ENCODE peak calls at places on chromosomes 4 and X, in five cellular contexts. J is DND-41, F is lower leg skin, S is uterus, C is cardiac muscle cell. O is an unnamed sample.

GRCh38 chrX:149505671-149506070 is 565 bp upstream of the IDS start:
- DNase-seq in J (no peak), F (no peak), S (no peak), C (no peak), O (no peak)

GRCh38 chrX:126701380-126701779 is 118.1 kb upstream of the PRR32 start:
- DNase-seq in J (no peak), F (no peak), S (no peak), C (no peak), O (no peak)

GRCh38 chr4:184747034-184747830 is 13.3 kb upstream of the CENPU start:
- DNase-seq in J (no peak), F (no peak), S (peak), C (no peak), O (no peak)

GRCh38 chr4:123974419-123975105 is 578.0 kb downstream of the SPRY1 start:
- DNase-seq in J (no peak), F (no peak), S (no peak), C (no peak), O (no peak)

GRCh38 chrX:101206471-101206870 is 13.1 kb upstream of the DRP2 start:
- DNase-seq in J (no peak), F (no peak), S (no peak), C (peak), O (peak)

GRCh38 chr4:3781193-3781886 is 15.2 kb downstream of the ADRA2C start:
- DNase-seq in J (peak), F (no peak), S (no peak), C (no peak), O (peak)

GRCh38 chrX:129845616-129846190 is 2.0 kb upstream of the ZDHHC9 start:
- DNase-seq in J (no peak), F (no peak), S (no peak), C (no peak), O (no peak)

GRCh38 chrX:78123190-78123589 is 16.3 kb downstream of the TAF9B start:
- DNase-seq in J (no peak), F (no peak), S (no peak), C (no peak), O (no peak)

GRCh38 chrX:3697701-3698279 is 15.7 kb downstream of the PRKX start:
- DNase-seq in J (no peak), F (peak), S (no peak), C (peak), O (no peak)

GRCh38 chr4:168496834-168497233 is at the start of gene PALLD:
- DNase-seq in J (no peak), F (no peak), S (no peak), C (peak), O (no peak)

GRCh38 chr4:56656346-56656643 is 24.8 kb downstream of the HOPX start:
- DNase-seq in J (no peak), F (no peak), S (peak), C (no peak), O (no peak)

GRCh38 chr4:170374770-170375169 is 285.0 kb upstream of the AADAT start:
- DNase-seq in J (peak), F (no peak), S (no peak), C (no peak), O (peak)

GRCh38 chr4:37990731-37991130 is 30.5 kb downstream of the PTTG2 start:
- DNase-seq in J (no peak), F (no peak), S (no peak), C (no peak), O (no peak)
- H3K4me3 ChIP-seq in J (no peak), F (no peak), S (no peak), C (no peak), O (no peak)

GRCh38 chr4:176268963-176269362 is at the start of gene ASB5:
- DNase-seq in J (no peak), F (no peak), S (no peak), C (no peak), O (no peak)
- H3K4me3 ChIP-seq in J (no peak), F (no peak), S (no peak), C (no peak), O (no peak)

GRCh38 chr4:141254326-141254725 is 33.6 kb downstream of the ZNF330 start:
- DNase-seq in J (no peak), F (no peak), S (no peak), C (no peak), O (peak)
- H3K4me3 ChIP-seq in J (no peak), F (no peak), S (no peak), C (no peak), O (no peak)

GRCh38 chr4:27702710-27703431 is 842.2 kb downstream of the STIM2 start:
- DNase-seq in J (no peak), F (no peak), S (no peak), C (no peak), O (peak)
- H3K4me3 ChIP-seq in J (no peak), F (no peak), S (no peak), C (no peak), O (no peak)

GRCh38 chr4:48138936-48139335 is 4.9 kb upstream of the TXK start:
- DNase-seq in J (no peak), F (no peak), S (no peak), C (no peak), O (peak)
- H3K4me3 ChIP-seq in J (no peak), F (no peak), S (no peak), C (no peak), O (no peak)

DNA sequence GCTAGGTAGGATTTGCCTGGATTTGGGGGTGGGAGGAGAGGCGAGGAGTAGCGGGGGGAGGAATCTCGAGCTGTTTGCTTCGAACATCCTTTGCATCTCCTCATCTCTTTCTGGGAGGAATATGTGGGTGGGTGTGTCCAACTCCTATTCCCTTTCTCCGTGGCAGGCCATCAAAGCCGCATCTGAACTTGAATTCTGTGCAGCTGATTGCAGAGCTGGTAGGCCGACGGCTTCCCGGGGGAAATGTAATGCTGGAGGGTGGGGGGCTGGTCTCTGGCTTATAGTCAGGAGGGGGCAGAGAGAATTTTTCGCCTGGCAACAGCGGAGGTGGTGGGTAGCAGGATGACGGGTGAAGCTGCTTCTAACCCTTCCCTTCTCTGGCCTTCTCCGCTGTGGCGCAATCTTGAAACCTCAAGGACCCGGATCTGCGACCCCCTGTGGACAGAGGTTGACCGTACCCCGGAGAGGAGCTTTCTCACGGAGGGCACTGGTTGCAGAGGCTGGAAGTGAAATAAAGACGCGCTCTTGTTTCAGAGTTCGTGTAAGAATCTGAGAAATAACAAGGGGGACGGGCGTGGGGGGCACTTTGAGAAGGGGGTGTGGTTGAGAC is 654 bp downstream of the ZCCHC12 start:
- DNase-seq in J (no peak), F (no peak), S (no peak), C (no peak), O (no peak)
- H3K4me3 ChIP-seq in J (no peak), F (no peak), S (peak), C (peak), O (no peak)

GRCh38 chr4:8297691-8298485 is 28.3 kb downstream of the HTRA3 start:
- DNase-seq in J (no peak), F (no peak), S (peak), C (no peak), O (no peak)

GRCh38 chr4:8296491-8296890 is 26.9 kb downstream of the HTRA3 start:
- DNase-seq in J (no peak), F (no peak), S (peak), C (no peak), O (no peak)

GRCh38 chr4:8294775-8295174 is 25.2 kb downstream of the HTRA3 start:
- DNase-seq in J (no peak), F (no peak), S (peak), C (no peak), O (no peak)

GRCh38 chr4:8295471-8295870 is 25.9 kb downstream of the HTRA3 start:
- DNase-seq in J (no peak), F (no peak), S (peak), C (no peak), O (no peak)

GRCh38 chr4:8297141-8297601 is 27.6 kb downstream of the HTRA3 start:
- DNase-seq in J (no peak), F (no peak), S (peak), C (no peak), O (no peak)
- H3K4me3 ChIP-seq in J (no peak), F (no peak), S (no peak), C (no peak), O (no peak)

DNA sequence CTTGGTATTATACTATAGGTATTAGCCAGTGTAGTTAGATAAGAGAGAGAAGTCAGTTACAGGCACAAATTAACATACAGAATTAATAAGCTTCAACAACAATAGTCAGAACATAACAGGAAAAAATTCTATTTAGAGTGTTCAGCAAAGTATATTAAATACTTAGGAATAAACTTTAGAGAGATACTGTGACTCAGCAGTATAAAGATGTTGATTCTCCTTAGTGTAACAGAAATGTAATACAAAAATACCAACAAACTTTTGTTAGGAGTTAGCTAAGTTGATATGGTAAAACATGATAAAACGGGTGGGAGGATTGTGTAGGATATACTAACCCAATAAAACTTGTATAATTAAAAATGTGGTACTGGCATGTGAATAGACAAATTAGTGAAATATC is 154.3 kb downstream of the DIPK2B start:
- DNase-seq in J (no peak), F (no peak), S (no peak), C (no peak), O (no peak)
- H3K4me3 ChIP-seq in J (no peak), F (no peak), S (no peak), C (no peak), O (no peak)

GRCh38 chrX:47191806-47192401 is 1.7 kb upstream of the UBA1 start:
- DNase-seq in J (no peak), F (no peak), S (no peak), C (no peak), O (peak)
- H3K4me3 ChIP-seq in J (peak), F (no peak), S (no peak), C (peak), O (peak)

O was measured in Jurkat, Clone E6-1.